ENCODE peak calls at places on chromosomes 5 and 9, in six cellular contexts. P, Y, D, X, N and B are unnamed samples.

GRCh38 chr9:127644943-127645342 is 32.9 kb downstream of the STXBP1 start:
- DNase-seq in D (no peak), Y (no peak), P (no peak), X (no peak), N (no peak), B (no peak)

GRCh38 chr9:18233311-18233710 is 240.6 kb upstream of the ADAMTSL1 start:
- DNase-seq in D (no peak), Y (no peak), N (no peak), P (no peak), X (no peak), B (no peak)

GRCh38 chr5:79859588-79859987 is 131.5 kb downstream of the MTX3 start:
- DNase-seq in D (no peak), N (no peak), P (no peak), X (no peak), Y (no peak), B (no peak)

GRCh38 chr5:159341914-159342313 is 11.6 kb upstream of the IL12B start:
- DNase-seq in N (peak; percentile 81), X (peak; percentile 54), D (peak; percentile 73), Y (no peak), P (peak; percentile 87), B (peak; percentile 63)

GRCh38 chr9:19028835-19029451 is 4.1 kb downstream of the SAXO1 start:
- DNase-seq in Y (peak; percentile 41), D (no peak), N (no peak), X (peak; percentile 62), P (peak; percentile 57), B (peak; percentile 60)

GRCh38 chr5:32490972-32491557 is 46.5 kb upstream of the ZFR start:
- DNase-seq in Y (no peak), D (no peak), P (no peak), X (no peak), N (no peak), B (no peak)

GRCh38 chr5:171888051-171888481 is 102.4 kb downstream of the SMIM23 start:
- DNase-seq in Y (no peak), X (no peak), D (no peak), P (no peak), N (no peak), B (peak; percentile 19)

GRCh38 chr5:72353046-72353445 is 32.9 kb downstream of the PTCD2 start:
- DNase-seq in P (no peak), N (no peak), D (no peak), X (no peak), Y (no peak), B (no peak)

GRCh38 chr9:76453785-76454184 is 5.2 kb upstream of the GCNT1 start:
- DNase-seq in Y (no peak), N (no peak), X (no peak), D (no peak), P (no peak), B (no peak)

GRCh38 chr5:872301-872700 is 20.3 kb downstream of the BRD9 start:
- DNase-seq in Y (no peak), P (no peak), N (no peak), X (no peak), D (no peak), B (no peak)

GRCh38 chr5:144368556-144368955 is 197.9 kb downstream of the KCTD16 start:
- DNase-seq in D (no peak), X (no peak), P (no peak), Y (no peak), N (no peak), B (no peak)

GRCh38 chr5:73222173-73222572 is 49.2 kb downstream of the TMEM174 start:
- DNase-seq in X (no peak), D (no peak), Y (no peak), P (no peak), N (no peak), B (no peak)

GRCh38 chr9:35749515-35750255 is 598 bp downstream of the RGP1 start:
- DNase-seq in P (no peak), D (no peak), N (peak; percentile 90), X (peak; percentile 80), Y (peak; percentile 62), B (peak; percentile 34)

DNA sequence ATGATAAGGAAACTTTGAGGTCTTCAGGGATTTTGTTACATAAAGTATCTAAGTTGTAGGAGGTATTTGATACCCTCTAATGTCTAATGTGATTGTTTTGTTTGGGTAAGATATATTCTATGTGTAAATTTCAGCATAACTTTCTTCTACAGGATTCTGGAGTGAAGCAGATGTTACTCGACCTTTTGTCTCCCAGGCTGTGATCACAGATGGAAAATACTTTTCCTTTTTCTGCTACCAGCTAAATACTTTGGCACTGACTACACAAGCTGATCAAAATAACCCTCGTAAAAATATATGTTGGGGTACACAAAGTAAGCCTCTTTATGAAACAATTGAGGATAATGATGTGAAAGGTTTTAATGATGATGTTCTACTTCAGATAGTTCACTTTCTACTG is 6.0 kb downstream of the MRPS30 start:
- DNase-seq in P (no peak), D (no peak), N (no peak), X (no peak), Y (no peak), B (no peak)
- TF ChIP-seq CTCF in P (no peak), D (no peak), N (no peak), X (no peak), Y (no peak), B (no peak)

GRCh38 chr9:83501552-83501951 is 36.6 kb downstream of the FRMD3 start:
- DNase-seq in D (no peak), X (no peak), N (no peak), Y (no peak), P (no peak), B (no peak)
- H3K27ac ChIP-seq in D (no peak overlapping the region), X (no peak overlapping the region), N (no peak overlapping the region), Y (no peak overlapping the region), P (no peak overlapping the region), B (no peak overlapping the region)

GRCh38 chr9:126153382-126153781 is 173.2 kb upstream of the MVB12B start:
- DNase-seq in Y (no peak), P (no peak), D (no peak), N (no peak), X (no peak), B (no peak)

GRCh38 chr9:126156898-126157297 is 169.7 kb upstream of the MVB12B start:
- DNase-seq in D (no peak), X (no peak), P (no peak), Y (no peak), N (peak; percentile 35), B (no peak)

GRCh38 chr9:126155756-126156664 is 170.6 kb upstream of the MVB12B start:
- DNase-seq in N (peak; percentile 41), X (no peak), P (no peak), Y (peak; percentile 17), D (no peak), B (no peak)

GRCh38 chr9:126154182-126154827 is 172.3 kb upstream of the MVB12B start:
- DNase-seq in X (no peak), D (peak; percentile 38), Y (peak; percentile 19), N (peak; percentile 37), P (no peak), B (no peak)

DNA sequence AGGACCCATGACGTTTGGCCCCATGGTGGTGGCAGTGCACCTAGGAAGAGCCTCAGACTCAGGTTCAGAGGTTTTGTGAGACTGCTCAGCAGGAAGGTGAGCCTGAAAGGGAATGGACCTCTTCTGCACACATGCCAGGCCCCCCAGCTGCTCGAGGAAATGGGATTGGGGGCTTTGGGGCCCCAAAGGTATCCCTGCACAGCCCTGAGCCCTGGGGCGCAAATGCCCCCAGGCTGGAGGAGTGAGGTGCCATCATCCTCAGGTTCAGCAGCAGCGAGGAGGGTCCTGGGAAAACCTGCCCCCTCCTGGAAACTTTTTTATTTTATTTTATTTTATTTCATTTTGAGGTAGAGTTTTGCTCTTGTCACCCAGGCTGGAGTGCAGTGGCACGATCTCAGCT is 171.8 kb upstream of the MVB12B start:
- DNase-seq in N (peak; percentile 32), Y (no peak), X (no peak), D (no peak), P (no peak), B (no peak)
- H3K4me1 ChIP-seq in N (no peaks in the 10 kb centered on the region), Y (no peaks in the 10 kb centered on the region), X (no peaks in the 10 kb centered on the region), D (no peaks in the 10 kb centered on the region), P (no peaks in the 10 kb centered on the region), B (no peaks in the 10 kb centered on the region)

DNA sequence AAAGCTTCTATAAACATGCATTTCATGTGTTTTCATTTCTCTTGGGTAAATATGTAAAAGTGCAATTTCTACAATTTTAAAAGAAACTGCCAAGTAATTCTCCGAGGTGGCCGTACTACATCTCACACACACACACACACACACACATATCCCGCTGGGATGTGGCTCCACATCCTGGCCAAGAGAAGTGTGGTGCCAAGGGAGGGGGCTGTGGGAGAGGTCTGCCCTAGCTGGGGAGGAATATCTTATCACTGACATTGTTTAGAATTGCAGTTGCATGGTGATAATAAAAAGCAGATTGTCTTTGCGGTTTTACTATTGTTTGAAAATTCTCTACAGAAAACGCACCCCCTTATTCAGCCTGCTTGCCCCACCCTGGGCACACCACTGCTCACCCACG is 558.4 kb downstream of the BNC2 start:
- DNase-seq in D (no peak), Y (no peak), P (no peak), X (no peak), N (no peak), B (no peak)
- TF ChIP-seq CTCF in D (no peak), Y (no peak), P (no peak), X (no peak), N (no peak), B (no peak)

DNA sequence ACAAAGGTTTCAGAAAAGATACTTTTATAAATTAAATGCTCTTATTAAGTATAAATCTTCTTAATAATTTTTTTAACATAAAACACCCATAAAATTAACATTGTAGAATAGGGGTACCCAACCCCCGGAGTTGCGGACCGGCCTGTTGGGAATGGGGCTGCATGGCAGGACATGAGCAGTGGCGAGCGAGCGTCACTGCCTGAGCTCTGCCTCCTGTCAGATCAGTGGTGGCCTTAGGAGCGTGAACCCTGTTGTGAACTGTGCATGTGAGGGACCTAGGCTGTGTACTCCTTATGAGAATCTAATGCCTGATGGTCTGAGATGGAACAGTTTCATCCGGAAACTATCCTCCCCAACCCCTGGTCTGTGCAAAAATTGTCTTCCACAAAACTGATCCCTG is 35.3 kb downstream of the CLINT1 start:
- DNase-seq in D (no peak), Y (no peak), N (no peak), X (no peak), P (no peak), B (no peak)
- H3K27ac ChIP-seq in D (no peak overlapping the region), Y (no peak overlapping the region), N (no peak overlapping the region), X (no peak overlapping the region), P (no peak overlapping the region), B (no peak overlapping the region)